ENCODE peak calls at places on chromosomes 11 and 22, in five cellular contexts. One of them, this sample, is unnamed.

GRCh38 chr11:63839508-63840355 is 822 bp downstream of the MARK2 start:
- DNase-seq in psoas muscle: peak
- DNase-seq in pancreas: peak
- DNase-seq in fibroblast of lung: no peak
- DNase-seq in sigmoid colon: peak
- DNase-seq in this sample: no peak

GRCh38 chr11:66629356-66629755 is 9.1 kb upstream of the RBM4 start:
- DNase-seq in sigmoid colon: no peak
- DNase-seq in psoas muscle: no peak
- DNase-seq in pancreas: no peak
- DNase-seq in fibroblast of lung: no peak
- DNase-seq in this sample: no peak

GRCh38 chr11:111733009-111733408 is 33.2 kb downstream of the PPP2R1B start:
- DNase-seq in pancreas: no peak
- DNase-seq in fibroblast of lung: peak
- DNase-seq in psoas muscle: peak
- DNase-seq in sigmoid colon: peak
- DNase-seq in this sample: no peak

GRCh38 chr11:78241475-78241874 is 52.8 kb downstream of the USP35 start:
- DNase-seq in pancreas: no peak
- DNase-seq in sigmoid colon: no peak
- DNase-seq in fibroblast of lung: no peak
- DNase-seq in psoas muscle: no peak
- DNase-seq in this sample: no peak

GRCh38 chr22:32245042-32245441 is 10.1 kb downstream of the SLC5A4 start:
- DNase-seq in pancreas: no peak
- DNase-seq in psoas muscle: no peak
- DNase-seq in fibroblast of lung: no peak
- DNase-seq in sigmoid colon: no peak
- DNase-seq in this sample: no peak

GRCh38 chr11:124920870-124921609 is 2.0 kb downstream of the HEPN1 start:
- DNase-seq in sigmoid colon: peak
- DNase-seq in psoas muscle: peak
- DNase-seq in pancreas: peak
- DNase-seq in fibroblast of lung: peak
- DNase-seq in this sample: no peak

GRCh38 chr11:58574851-58575250 is 805 bp downstream of the LPXN start:
- DNase-seq in psoas muscle: no peak
- DNase-seq in pancreas: no peak
- DNase-seq in fibroblast of lung: peak
- DNase-seq in sigmoid colon: no peak
- DNase-seq in this sample: no peak

GRCh38 chr11:64887757-64888405 is 9.5 kb upstream of the EHD1 start:
- DNase-seq in pancreas: peak
- DNase-seq in psoas muscle: peak
- DNase-seq in sigmoid colon: peak
- DNase-seq in fibroblast of lung: peak
- DNase-seq in this sample: no peak

GRCh38 chr11:86034710-86035109 is 34.2 kb downstream of the PICALM start:
- DNase-seq in pancreas: no peak
- DNase-seq in sigmoid colon: no peak
- DNase-seq in fibroblast of lung: no peak
- DNase-seq in psoas muscle: no peak
- DNase-seq in this sample: no peak

GRCh38 chr11:96303067-96303466 is 39.9 kb downstream of the MAML2 start:
- DNase-seq in psoas muscle: no peak
- DNase-seq in fibroblast of lung: peak
- DNase-seq in sigmoid colon: no peak
- DNase-seq in pancreas: no peak
- DNase-seq in this sample: no peak

GRCh38 chr22:32473388-32473952 is 1.1 kb upstream of the FBXO7 start:
- DNase-seq in fibroblast of lung: peak
- DNase-seq in psoas muscle: no peak
- DNase-seq in sigmoid colon: no peak
- DNase-seq in pancreas: no peak
- DNase-seq in this sample: no peak

GRCh38 chr11:75103380-75104026 is 6.8 kb upstream of the OR2AT4 start:
- DNase-seq in fibroblast of lung: peak
- DNase-seq in pancreas: no peak
- DNase-seq in psoas muscle: no peak
- DNase-seq in sigmoid colon: no peak
- DNase-seq in this sample: no peak

GRCh38 chr11:66860449-66860831 is 3.6 kb downstream of the LRFN4 start:
- DNase-seq in fibroblast of lung: no peak
- DNase-seq in sigmoid colon: peak
- DNase-seq in pancreas: peak
- DNase-seq in psoas muscle: no peak
- DNase-seq in this sample: no peak

GRCh38 chr22:46274381-46274780 is 6.6 kb downstream of the TTC38 start:
- DNase-seq in fibroblast of lung: no peak
- DNase-seq in pancreas: no peak
- DNase-seq in psoas muscle: peak
- DNase-seq in sigmoid colon: no peak
- DNase-seq in this sample: no peak

GRCh38 chr11:125967515-125967914 is 21.7 kb downstream of the VSIG10L2 start:
- DNase-seq in psoas muscle: no peak
- DNase-seq in sigmoid colon: no peak
- DNase-seq in pancreas: no peak
- DNase-seq in fibroblast of lung: no peak
- DNase-seq in this sample: no peak

GRCh38 chr11:45803981-45804805 is 756 bp upstream of the SLC35C1 start:
- DNase-seq in fibroblast of lung: peak
- DNase-seq in pancreas: peak
- DNase-seq in sigmoid colon: peak
- DNase-seq in psoas muscle: peak
- DNase-seq in this sample: no peak
- TF ChIP-seq CTCF in fibroblast of lung: no peak
- TF ChIP-seq CTCF in pancreas: no peak
- TF ChIP-seq CTCF in sigmoid colon: no peak
- TF ChIP-seq CTCF in psoas muscle: no peak
- TF ChIP-seq CTCF in this sample: no peak

DNA sequence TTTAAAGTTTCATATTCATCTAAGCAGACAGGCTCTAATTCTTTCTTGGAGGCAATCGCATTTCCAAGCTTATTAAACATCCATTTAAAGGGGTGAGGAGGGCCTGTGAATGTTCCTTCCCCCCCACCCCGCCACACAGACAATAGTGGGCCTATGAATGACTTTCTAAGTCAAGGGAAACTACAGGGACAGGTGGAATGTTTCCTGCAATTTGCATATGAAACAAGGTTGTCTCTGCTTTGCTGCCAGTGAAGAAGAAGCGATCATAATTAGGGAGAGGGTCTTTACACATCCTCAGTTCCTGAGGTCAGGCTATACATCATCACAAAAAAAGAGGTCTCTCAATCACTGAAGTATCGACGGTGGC is 127.9 kb upstream of the OPCML start:
- DNase-seq in fibroblast of lung: no peak
- DNase-seq in psoas muscle: no peak
- DNase-seq in sigmoid colon: no peak
- DNase-seq in pancreas: no peak
- DNase-seq in this sample: no peak
- H3K4me3 ChIP-seq in fibroblast of lung: no peak
- H3K4me3 ChIP-seq in psoas muscle: no peak
- H3K4me3 ChIP-seq in sigmoid colon: no peak
- H3K4me3 ChIP-seq in pancreas: no peak
- H3K4me3 ChIP-seq in this sample: no peak

GRCh38 chr11:2742611-2743426 is 43.0 kb upstream of the KCNQ1OT1 start:
- DNase-seq in fibroblast of lung: no peak
- DNase-seq in sigmoid colon: peak
- DNase-seq in psoas muscle: peak
- DNase-seq in pancreas: peak
- DNase-seq in this sample: no peak

GRCh38 chr11:2742201-2742600 is 42.4 kb upstream of the KCNQ1OT1 start:
- DNase-seq in sigmoid colon: peak
- DNase-seq in fibroblast of lung: no peak
- DNase-seq in psoas muscle: peak
- DNase-seq in pancreas: peak
- DNase-seq in this sample: no peak

GRCh38 chr11:2744166-2744565 is 44.4 kb upstream of the KCNQ1OT1 start:
- DNase-seq in sigmoid colon: peak
- DNase-seq in pancreas: peak
- DNase-seq in fibroblast of lung: no peak
- DNase-seq in psoas muscle: peak
- DNase-seq in this sample: no peak

GRCh38 chr11:2745511-2745910 is 45.7 kb upstream of the KCNQ1OT1 start:
- DNase-seq in sigmoid colon: peak
- DNase-seq in psoas muscle: peak
- DNase-seq in pancreas: peak
- DNase-seq in fibroblast of lung: no peak
- DNase-seq in this sample: no peak

DNA sequence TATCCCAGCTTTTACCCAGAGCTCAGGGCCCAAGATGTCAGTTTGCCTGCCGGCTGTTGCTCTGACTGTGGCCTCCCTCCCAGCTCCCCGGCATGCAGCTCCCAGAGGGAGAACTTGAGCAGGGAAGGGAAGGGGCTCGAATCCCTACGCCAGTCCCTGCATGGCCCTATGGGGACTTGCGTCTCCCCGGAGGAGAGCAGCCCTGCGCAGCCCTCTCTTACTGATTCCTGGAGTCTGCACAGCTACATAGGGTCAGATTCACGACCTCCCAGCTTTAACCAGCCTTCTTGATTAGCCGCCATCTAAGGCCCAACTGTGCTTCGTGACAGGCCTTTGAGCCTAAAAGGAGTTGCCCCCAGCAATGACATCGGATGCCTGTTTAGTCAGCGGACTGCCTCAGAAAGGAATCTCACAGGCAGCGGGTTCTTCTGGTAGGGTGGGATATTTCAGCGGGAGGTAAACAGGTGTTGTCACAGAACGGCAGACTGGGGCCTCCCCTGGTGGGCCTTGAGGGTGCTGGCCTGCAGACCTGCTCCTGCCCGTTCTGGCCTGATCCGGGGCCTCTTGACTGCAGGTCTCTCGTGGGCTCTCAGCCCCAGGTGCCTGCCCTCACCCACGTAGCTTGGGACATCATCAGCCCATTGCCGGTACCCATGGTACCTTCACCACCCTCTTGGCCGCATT is 43.8 kb upstream of the KCNQ1OT1 start:
- DNase-seq in sigmoid colon: no peak
- DNase-seq in pancreas: peak
- DNase-seq in psoas muscle: peak
- DNase-seq in fibroblast of lung: no peak
- DNase-seq in this sample: no peak
- TF ChIP-seq CTCF in sigmoid colon: no peak
- TF ChIP-seq CTCF in pancreas: no peak
- TF ChIP-seq CTCF in psoas muscle: no peak
- TF ChIP-seq CTCF in fibroblast of lung: no peak
- TF ChIP-seq CTCF in this sample: no peak

GRCh38 chr11:83827520-83827919 is 541.4 kb upstream of the CCDC90B start:
- DNase-seq in pancreas: no peak
- DNase-seq in psoas muscle: no peak
- DNase-seq in sigmoid colon: no peak
- DNase-seq in fibroblast of lung: peak
- DNase-seq in this sample: no peak

GRCh38 chr11:83823461-83824025 is 537.4 kb upstream of the CCDC90B start:
- DNase-seq in sigmoid colon: no peak
- DNase-seq in psoas muscle: no peak
- DNase-seq in fibroblast of lung: peak
- DNase-seq in pancreas: no peak
- DNase-seq in this sample: no peak

GRCh38 chr11:83831929-83832328 is 545.8 kb upstream of the CCDC90B start:
- DNase-seq in pancreas: no peak
- DNase-seq in psoas muscle: no peak
- DNase-seq in fibroblast of lung: no peak
- DNase-seq in sigmoid colon: no peak
- DNase-seq in this sample: no peak

GRCh38 chr11:83826078-83826477 is 539.9 kb upstream of the CCDC90B start:
- DNase-seq in pancreas: no peak
- DNase-seq in fibroblast of lung: no peak
- DNase-seq in psoas muscle: no peak
- DNase-seq in sigmoid colon: no peak
- DNase-seq in this sample: no peak

DNA sequence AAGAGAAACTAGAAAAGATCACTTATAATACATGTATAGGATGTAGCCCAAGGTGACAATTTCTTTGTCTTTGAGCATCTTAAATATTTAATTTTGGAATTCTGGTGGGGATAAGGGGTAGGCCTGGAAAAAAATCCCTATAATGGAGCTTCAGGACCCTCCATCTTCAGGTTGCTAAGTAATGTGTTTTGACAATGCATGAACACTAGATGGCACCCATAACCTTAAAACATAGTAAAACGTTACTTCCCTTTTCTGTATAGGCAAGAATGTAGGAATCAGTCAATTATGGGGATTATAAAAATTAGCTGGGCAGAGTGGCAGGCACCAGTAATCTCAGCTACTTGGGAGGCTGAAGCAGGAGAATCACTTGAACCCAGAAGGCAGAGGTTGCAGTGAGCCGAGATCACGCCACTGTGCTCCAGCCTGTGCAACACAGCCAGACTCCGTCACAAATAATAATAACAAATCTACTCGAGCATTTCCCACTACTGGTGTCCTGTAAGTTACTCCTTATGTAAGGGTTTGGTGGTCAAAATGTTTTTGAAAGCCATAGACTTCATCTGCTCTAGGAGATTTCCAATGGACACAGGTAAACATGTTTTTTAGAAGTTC is 541.9 kb upstream of the CCDC90B start:
- DNase-seq in psoas muscle: no peak
- DNase-seq in pancreas: no peak
- DNase-seq in fibroblast of lung: peak
- DNase-seq in sigmoid colon: no peak
- DNase-seq in this sample: no peak
- H3K4me3 ChIP-seq in psoas muscle: peak
- H3K4me3 ChIP-seq in pancreas: no peak
- H3K4me3 ChIP-seq in fibroblast of lung: peak
- H3K4me3 ChIP-seq in sigmoid colon: peak
- H3K4me3 ChIP-seq in this sample: no peak

This sample was measured in LNCaP clone FGC.